ENCODE peak calls at places on chromosomes 3 and 15, in four cellular contexts. P, F, L and X are unnamed samples.

GRCh38 chr3:187718802-187719201 is 16.4 kb upstream of the RTP2 start:
- DNase-seq in P (no peak), F (no peak), L (no peak), X (no peak)

GRCh38 chr15:88908123-88908522 is 5.1 kb downstream of the MFGE8 start:
- DNase-seq in P (no peak), F (no peak), L (no peak), X (no peak)

GRCh38 chr15:28017423-28017924 is 81.6 kb downstream of the OCA2 start:
- DNase-seq in P (peak), F (no peak), L (no peak), X (no peak)

GRCh38 chr3:119810018-119810435 is 28.1 kb downstream of the NR1I2 start:
- DNase-seq in P (peak), F (no peak), L (peak), X (peak)

GRCh38 chr3:3800076-3800448 is 831 bp downstream of the LRRN1 start:
- DNase-seq in P (no peak), F (no peak), L (no peak), X (no peak)

GRCh38 chr3:48247401-48247807 is 6.5 kb downstream of the ZNF589 start:
- DNase-seq in P (peak), F (peak), L (peak), X (no peak)

GRCh38 chr3:64354956-64355355 is 129.7 kb upstream of the PRICKLE2 start:
- DNase-seq in P (no peak), F (no peak), L (no peak), X (no peak)

GRCh38 chr3:144119611-144120010 is 148.0 kb downstream of the DIPK2A start:
- DNase-seq in P (no peak), F (no peak), L (no peak), X (no peak)

GRCh38 chr3:132231633-132232032 is 85.6 kb upstream of the ACP3 start:
- DNase-seq in P (peak), F (no peak), L (peak), X (no peak)

GRCh38 chr15:66004618-66005262 is 135.4 kb downstream of the RAB11A start:
- DNase-seq in P (no peak), F (no peak), L (peak), X (no peak)

GRCh38 chr3:59772416-59773408 is 722.9 kb upstream of the CFAP20DC start:
- DNase-seq in P (no peak), F (no peak), L (no peak), X (peak)

GRCh38 chr3:38235466-38235865 is 30.1 kb upstream of the SLC22A13 start:
- DNase-seq in P (peak), F (no peak), L (no peak), X (no peak)

GRCh38 chr3:144429719-144430121 is 458.1 kb downstream of the DIPK2A start:
- DNase-seq in P (no peak), F (no peak), L (no peak), X (no peak)

GRCh38 chr3:71581451-71581980 is 2.0 kb downstream of the FOXP1 start:
- DNase-seq in P (no peak), F (no peak), L (peak), X (no peak)

GRCh38 chr3:12980596-12981290 is 92.5 kb downstream of the IQSEC1 start:
- DNase-seq in P (no peak), F (no peak), L (no peak), X (no peak)

GRCh38 chr3:55813268-55814097 is 326.4 kb upstream of the WNT5A start:
- DNase-seq in P (no peak), F (no peak), L (no peak), X (no peak)

GRCh38 chr15:90213123-90213817 is 12.1 kb downstream of the SEMA4B start:
- DNase-seq in P (no peak), F (no peak), L (no peak), X (no peak)

GRCh38 chr15:66670698-66671580 is 31.1 kb upstream of the SMAD6 start:
- DNase-seq in P (no peak), F (no peak), L (no peak), X (no peak)

GRCh38 chr15:79002631-79003030 is 57.8 kb upstream of the CTSH start:
- DNase-seq in P (no peak), F (no peak), L (no peak), X (no peak)

GRCh38 chr15:45650889-45651525 is 16.2 kb downstream of the SQOR start:
- DNase-seq in P (no peak), F (no peak), L (no peak), X (no peak)

GRCh38 chr3:70000028-70000410 is 486 bp downstream of the SAMMSON start:
- DNase-seq in P (no peak), F (no peak), L (no peak), X (no peak)